ENCODE peak calls at places on chromosomes 11 and 22, in four cellular contexts. N is lung microvascular endothelial cell; J is naive thymus-derived CD8-positive, alpha-beta T cell; F is frontal cortex. I is an unnamed sample.
A peak's percentile ranks its signal among the peaks of the same experiment; 100 is the strongest.

GRCh38 chr22:40463017-40463631 is 92.7 kb downstream of the SGSM3 start:
- DNase-seq in N (no peak), J (peak; percentile 49), F (no peak), I (no peak)

GRCh38 chr22:17095538-17095937 is 10.7 kb downstream of the IL17RA start:
- DNase-seq in N (peak; percentile 24), J (no peak), F (no peak), I (no peak)

GRCh38 chr22:41725510-41726110 is 26.3 kb downstream of the MEI1 start:
- DNase-seq in N (no peak), J (no peak), F (no peak), I (no peak)

GRCh38 chr11:74024630-74025029 is 15.7 kb upstream of the UCP3 start:
- DNase-seq in N (no peak), J (no peak), F (no peak), I (peak; percentile 86)

GRCh38 chr11:34189191-34189590 is 83.8 kb downstream of the NAT10 start:
- DNase-seq in N (no peak), J (no peak), F (no peak), I (no peak)

GRCh38 chr11:96227244-96227643 is 115.8 kb downstream of the MAML2 start:
- DNase-seq in N (peak; percentile 17), J (no peak), F (no peak), I (no peak)

GRCh38 chr11:1389103-1389931 is 417 bp upstream of the BRSK2 start:
- DNase-seq in N (peak; percentile 98), J (peak; percentile 93), F (peak; percentile 98), I (peak; percentile 91)

GRCh38 chr22:22462813-22463567 is 45.6 kb downstream of the ZNF280B start:
- DNase-seq in N (peak; percentile 2), J (no peak), F (no peak), I (no peak)

GRCh38 chr11:84886344-84886743 is 740.8 kb downstream of the DLG2 start:
- DNase-seq in N (no peak), J (no peak), F (no peak), I (no peak)

GRCh38 chr11:15371533-15371932 is 256.8 kb downstream of the INSC start:
- DNase-seq in N (no peak), J (no peak), F (no peak), I (no peak)

GRCh38 chr11:71089571-71089970 is 162.8 kb downstream of the SHANK2 start:
- DNase-seq in N (no peak), J (no peak), F (no peak), I (no peak)

I was measured in omental fat pad.